ENCODE peak calls at places on chromosomes 7 and 10, in seven cellular contexts. J is mesothelial cell of epicardium, Y is NB4, P is H9, K is Panc1, R is endodermal cell, A is cardiac fibroblast. F is an unnamed sample.

GRCh38 chr7:145534301-145534700 is 582.3 kb upstream of the CNTNAP2 start:
- DNase-seq in J (no peak), Y (no peak), P (no peak), K (no peak), R (no peak), A (no peak), F (no peak)

GRCh38 chr7:157645539-157645938 is 308.7 kb downstream of the DNAJB6 start:
- DNase-seq in J (no peak), Y (peak), P (no peak), K (no peak), R (no peak), A (no peak), F (no peak)

GRCh38 chr10:64173826-64174225 is 652.6 kb downstream of the REEP3 start:
- DNase-seq in J (no peak), Y (no peak), P (no peak), K (no peak), R (no peak), A (no peak), F (no peak)

GRCh38 chr7:2142386-2142785 is 90.4 kb downstream of the MAD1L1 start:
- DNase-seq in J (no peak), Y (no peak), P (no peak), K (no peak), R (no peak), A (no peak), F (no peak)

GRCh38 chr7:143849785-143850479 is 52.0 kb downstream of the TCAF1 start:
- DNase-seq in J (no peak), Y (no peak), P (no peak), K (no peak), R (peak), A (no peak), F (no peak)

GRCh38 chr10:126349676-126350075 is 38.6 kb downstream of the ADAM12 start:
- DNase-seq in J (no peak), Y (no peak), P (no peak), K (no peak), R (no peak), A (no peak), F (no peak)

GRCh38 chr7:1899201-1899600 is 229.1 kb downstream of the ELFN1 start:
- DNase-seq in J (no peak), Y (no peak), P (no peak), K (no peak), R (no peak), A (peak), F (no peak)

GRCh38 chr7:132876576-132876975 is 205.3 kb downstream of the CHCHD3 start:
- DNase-seq in J (no peak), Y (no peak), P (no peak), K (no peak), R (no peak), A (no peak), F (no peak)

GRCh38 chr10:33337335-33337854 is 2.9 kb upstream of the NRP1 start:
- DNase-seq in J (no peak), Y (no peak), P (no peak), K (no peak), R (peak), A (peak), F (peak)

GRCh38 chr10:96044686-96045085 is 1.3 kb downstream of the CCNJ start:
- DNase-seq in J (no peak), Y (peak), P (no peak), K (no peak), R (no peak), A (peak), F (no peak)

GRCh38 chr10:5678397-5678983 is 6.1 kb upstream of the TASOR2 start:
- DNase-seq in J (no peak), Y (no peak), P (no peak), K (no peak), R (no peak), A (no peak), F (no peak)

GRCh38 chr10:119665901-119666708 is 14.9 kb downstream of the BAG3 start:
- DNase-seq in J (no peak), Y (no peak), P (no peak), K (no peak), R (no peak), A (peak), F (no peak)
- TF ChIP-seq CTCF in J (no peak), Y (no peak), P (no peak), K (no peak), R (no peak), A (no peak), F (no peak)

GRCh38 chr10:61944445-61945123 is 43.1 kb downstream of the ARID5B start:
- DNase-seq in J (no peak), Y (no peak), P (no peak), K (no peak), R (no peak), A (no peak), F (no peak)

GRCh38 chr10:61939575-61940301 is 38.2 kb downstream of the ARID5B start:
- DNase-seq in J (no peak), Y (no peak), P (no peak), K (peak), R (no peak), A (peak), F (no peak)

GRCh38 chr10:61941202-61941651 is 39.7 kb downstream of the ARID5B start:
- DNase-seq in J (no peak), Y (peak), P (no peak), K (no peak), R (no peak), A (no peak), F (no peak)

GRCh38 chr10:61942997-61943457 is 41.5 kb downstream of the ARID5B start:
- DNase-seq in J (no peak), Y (no peak), P (no peak), K (no peak), R (no peak), A (peak), F (no peak)

DNA sequence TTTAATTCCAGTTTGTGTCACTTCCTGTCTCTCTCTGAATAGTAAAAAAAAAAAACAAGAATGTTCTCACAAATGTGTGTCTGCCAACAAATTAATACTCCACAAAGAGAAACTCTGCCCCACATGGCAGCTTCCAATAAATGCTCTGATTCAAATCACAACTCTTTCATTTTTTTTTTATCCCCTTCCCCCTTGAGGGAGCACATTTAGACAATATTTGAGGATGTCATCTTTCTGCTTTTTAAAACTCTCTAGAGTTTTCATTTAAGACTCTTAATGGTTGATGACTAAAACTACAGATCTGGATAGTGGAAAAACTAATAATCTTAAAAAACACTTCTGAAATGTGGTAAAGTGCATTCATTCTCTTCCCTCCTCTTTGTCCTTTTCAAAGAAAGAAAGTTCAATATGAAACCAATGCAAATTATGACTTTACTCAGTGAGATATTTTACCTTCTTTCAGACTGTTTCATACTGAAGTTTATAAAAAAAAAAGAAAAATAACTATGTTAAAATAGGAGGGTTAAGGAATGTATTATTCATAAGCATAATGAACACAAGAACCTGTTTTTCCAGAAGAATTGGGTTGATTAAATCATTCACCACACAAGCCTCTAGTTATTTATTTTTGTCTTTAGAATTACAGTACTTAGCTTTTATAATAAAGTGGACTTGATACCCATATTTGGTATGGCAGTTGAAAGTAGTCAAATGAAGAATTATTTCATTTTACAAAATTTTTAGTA is 42.4 kb downstream of the ARID5B start:
- DNase-seq in J (no peak), Y (no peak), P (no peak), K (no peak), R (no peak), A (peak), F (no peak)
- TF ChIP-seq CTCF in J (no peak), Y (no peak), P (no peak), K (no peak), R (no peak), A (peak), F (no peak)

GRCh38 chr7:107130487-107131220 is 38.1 kb upstream of the HBP1 start:
- DNase-seq in J (no peak), Y (no peak), P (peak), K (no peak), R (peak), A (no peak), F (no peak)
- TF ChIP-seq CTCF in J (no peak), Y (peak), P (peak), K (no peak), R (peak), A (peak), F (no peak)

GRCh38 chr7:32360127-32360526 is 130.1 kb downstream of the LSM5 start:
- DNase-seq in J (no peak), Y (no peak), P (no peak), K (no peak), R (no peak), A (no peak), F (no peak)

DNA sequence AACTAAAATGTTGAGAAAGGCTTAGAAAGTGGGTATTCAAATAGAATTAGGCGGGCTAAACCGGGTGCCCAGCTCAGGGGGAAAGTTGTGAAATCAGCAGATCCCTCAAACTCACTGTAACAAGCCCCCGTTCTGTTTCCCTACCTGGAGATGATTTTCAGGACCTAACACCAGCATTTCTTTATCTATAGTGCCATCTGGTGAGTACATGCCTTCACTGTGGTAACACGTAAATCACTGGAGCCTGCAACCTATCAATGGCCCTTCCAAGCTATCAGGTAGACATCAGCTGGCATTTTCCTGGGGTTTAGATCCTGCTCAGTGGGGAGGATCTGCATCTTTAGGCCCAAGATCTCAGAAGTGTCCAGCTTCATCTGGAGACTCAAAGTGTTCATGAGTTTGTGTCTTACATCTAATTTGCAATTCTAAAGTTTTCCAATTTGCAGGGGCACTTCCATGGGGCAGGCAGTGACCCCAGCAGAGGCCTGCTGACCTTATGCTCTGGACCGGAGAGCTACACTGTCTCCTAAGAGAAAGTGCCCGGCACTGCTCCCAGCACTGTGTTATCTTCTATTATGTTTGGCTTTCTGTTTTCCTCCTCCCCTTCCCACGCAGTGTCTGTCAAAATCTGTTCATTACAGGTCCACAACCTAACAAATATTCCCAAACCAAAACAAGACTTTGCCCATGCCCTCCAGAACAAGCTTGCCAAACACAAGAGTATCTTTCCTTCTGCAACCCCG is 132.5 kb downstream of the LSM5 start:
- DNase-seq in J (no peak), Y (peak), P (no peak), K (no peak), R (no peak), A (no peak), F (peak)
- TF ChIP-seq CTCF in J (no peak), Y (no peak), P (peak), K (peak), R (peak), A (no peak), F (no peak)

GRCh38 chr7:32206987-32207386 is 136.8 kb upstream of the PDE1C start:
- DNase-seq in J (no peak), Y (peak), P (peak), K (no peak), R (peak), A (peak), F (peak)
- TF ChIP-seq CTCF in J (no peak), Y (peak), P (peak), K (peak), R (peak), A (peak), F (no peak)

GRCh38 chr7:111005445-111005844 is 85.5 kb upstream of the LRRN3 start:
- DNase-seq in J (no peak), Y (no peak), P (no peak), K (no peak), R (no peak), A (no peak), F (no peak)
- TF ChIP-seq CTCF in J (no peak), Y (no peak), P (no peak), K (no peak), R (no peak), A (no peak), F (no peak)

GRCh38 chr10:100869399-100869798 is 43.4 kb upstream of the SLF2 start:
- DNase-seq in J (no peak), Y (no peak), P (no peak), K (no peak), R (no peak), A (no peak), F (no peak)

GRCh38 chr10:100874702-100875483 is 37.9 kb upstream of the SLF2 start:
- DNase-seq in J (peak), Y (no peak), P (no peak), K (no peak), R (no peak), A (no peak), F (no peak)

GRCh38 chr10:100873825-100874326 is 38.9 kb upstream of the SLF2 start:
- DNase-seq in J (no peak), Y (no peak), P (no peak), K (no peak), R (no peak), A (no peak), F (no peak)

GRCh38 chr10:100873081-100873824 is 39.5 kb upstream of the SLF2 start:
- DNase-seq in J (no peak), Y (no peak), P (no peak), K (no peak), R (no peak), A (no peak), F (no peak)

DNA sequence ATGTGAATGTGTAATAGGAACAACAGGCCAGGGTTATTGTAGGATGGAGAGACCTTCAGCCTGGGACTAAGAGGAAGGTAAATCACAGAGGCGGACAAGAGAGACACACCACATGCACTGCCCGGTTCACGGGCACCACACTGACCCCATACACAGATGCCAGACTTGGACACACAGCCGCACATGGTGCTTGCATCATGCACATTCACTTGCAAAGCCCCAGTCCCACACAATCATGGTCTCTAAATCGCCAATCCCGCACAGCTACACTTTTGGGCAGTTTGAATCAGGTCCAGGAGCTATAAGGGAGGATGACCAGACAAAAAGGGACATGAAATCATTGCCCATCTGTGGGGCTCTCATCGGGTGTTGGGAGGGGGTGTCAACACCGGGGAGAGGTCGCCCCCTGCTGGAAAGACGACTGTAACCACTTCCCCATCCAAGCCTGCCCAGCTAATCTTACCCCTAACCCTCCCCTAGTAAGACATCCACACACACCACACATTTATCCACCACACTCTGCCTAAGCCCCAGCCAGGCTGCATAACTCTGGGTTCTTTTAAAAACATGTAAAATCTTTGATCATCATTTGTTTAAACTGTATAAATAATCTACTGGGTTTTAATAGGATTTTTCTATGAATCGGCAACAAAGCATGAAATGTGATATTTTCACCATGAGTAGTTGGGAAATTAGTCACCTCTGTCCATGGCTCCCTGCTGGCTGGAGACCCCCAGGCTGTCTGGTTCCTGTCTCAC is 40.5 kb upstream of the SLF2 start:
- DNase-seq in J (no peak), Y (peak), P (peak), K (peak), R (peak), A (peak), F (peak)
- TF ChIP-seq CTCF in J (peak), Y (peak), P (peak), K (peak), R (peak), A (peak), F (peak)